ENCODE peak calls at places on chromosomes 1 and 21, in ten cellular contexts. One of them, this sample, is unnamed.

GRCh38 chr1:173113015-173113741 is 62.4 kb upstream of the TNFSF18 start:
- ATAC-seq in Right ventricle myocardium superior: no peak
- ATAC-seq in esophagus mucosa: peak; percentile 96
- ATAC-seq in heart right ventricle: no peak
- ATAC-seq in activated CD8-positive, alpha-beta T cell treated with anti-CD3 and anti-CD28 coated beads, Interleukin-2, amount 10 ng/mL, durations not matched to agents 7 days and 5 days: no peak
- ATAC-seq in lower lobe of right lung: no peak
- ATAC-seq in stimulated activated naive B cell treated with anti-CD40 and anti-IgM and Interleukin-4, amounts not matched to agents 10 μg/mL and 1 μg/mL and 100 μg/mL, for 72 hours: no peak
- ATAC-seq in CD8-positive, alpha-beta T cell: no peak
- ATAC-seq in body of pancreas: no peak
- ATAC-seq in natural killer cell: no peak
- ATAC-seq in this sample: no peak

GRCh38 chr1:62401034-62401433 is 35.8 kb upstream of the USP1 start:
- ATAC-seq in Right ventricle myocardium superior: no peak
- ATAC-seq in esophagus mucosa: no peak
- ATAC-seq in heart right ventricle: no peak
- ATAC-seq in activated CD8-positive, alpha-beta T cell treated with anti-CD3 and anti-CD28 coated beads, Interleukin-2, amount 10 ng/mL, durations not matched to agents 7 days and 5 days: no peak
- ATAC-seq in lower lobe of right lung: no peak
- ATAC-seq in stimulated activated naive B cell treated with anti-CD40 and anti-IgM and Interleukin-4, amounts not matched to agents 10 μg/mL and 1 μg/mL and 100 μg/mL, for 72 hours: no peak
- ATAC-seq in CD8-positive, alpha-beta T cell: no peak
- ATAC-seq in body of pancreas: no peak
- ATAC-seq in natural killer cell: no peak
- ATAC-seq in this sample: no peak

GRCh38 chr1:217089239-217090014 is 366.2 kb upstream of the ESRRG start:
- ATAC-seq in Right ventricle myocardium superior: peak; percentile 85
- ATAC-seq in esophagus mucosa: peak; percentile 62
- ATAC-seq in heart right ventricle: peak; percentile 86
- ATAC-seq in activated CD8-positive, alpha-beta T cell treated with anti-CD3 and anti-CD28 coated beads, Interleukin-2, amount 10 ng/mL, durations not matched to agents 7 days and 5 days: no peak
- ATAC-seq in lower lobe of right lung: peak; percentile 60
- ATAC-seq in stimulated activated naive B cell treated with anti-CD40 and anti-IgM and Interleukin-4, amounts not matched to agents 10 μg/mL and 1 μg/mL and 100 μg/mL, for 72 hours: no peak
- ATAC-seq in CD8-positive, alpha-beta T cell: no peak
- ATAC-seq in body of pancreas: peak; percentile 66
- ATAC-seq in natural killer cell: no peak
- ATAC-seq in this sample: no peak

GRCh38 chr21:34722684-34723300 is 54.0 kb downstream of the CLIC6 start:
- ATAC-seq in Right ventricle myocardium superior: no peak
- ATAC-seq in esophagus mucosa: peak; percentile 24
- ATAC-seq in heart right ventricle: no peak
- ATAC-seq in activated CD8-positive, alpha-beta T cell treated with anti-CD3 and anti-CD28 coated beads, Interleukin-2, amount 10 ng/mL, durations not matched to agents 7 days and 5 days: no peak
- ATAC-seq in lower lobe of right lung: peak; percentile 50
- ATAC-seq in stimulated activated naive B cell treated with anti-CD40 and anti-IgM and Interleukin-4, amounts not matched to agents 10 μg/mL and 1 μg/mL and 100 μg/mL, for 72 hours: peak; percentile 34
- ATAC-seq in CD8-positive, alpha-beta T cell: no peak
- ATAC-seq in body of pancreas: no peak
- ATAC-seq in natural killer cell: peak; percentile 35
- ATAC-seq in this sample: no peak

GRCh38 chr1:17181785-17182464 is 23.0 kb upstream of the PADI1 start:
- ATAC-seq in Right ventricle myocardium superior: no peak
- ATAC-seq in esophagus mucosa: no peak
- ATAC-seq in heart right ventricle: no peak
- ATAC-seq in activated CD8-positive, alpha-beta T cell treated with anti-CD3 and anti-CD28 coated beads, Interleukin-2, amount 10 ng/mL, durations not matched to agents 7 days and 5 days: peak; percentile 89
- ATAC-seq in lower lobe of right lung: no peak
- ATAC-seq in stimulated activated naive B cell treated with anti-CD40 and anti-IgM and Interleukin-4, amounts not matched to agents 10 μg/mL and 1 μg/mL and 100 μg/mL, for 72 hours: peak; percentile 64
- ATAC-seq in CD8-positive, alpha-beta T cell: no peak
- ATAC-seq in body of pancreas: no peak
- ATAC-seq in natural killer cell: peak; percentile 55
- ATAC-seq in this sample: peak; percentile 45

GRCh38 chr1:109306832-109307362 is at the start of gene MYBPHL:
- ATAC-seq in Right ventricle myocardium superior: peak; percentile 4
- ATAC-seq in esophagus mucosa: peak; percentile 6
- ATAC-seq in heart right ventricle: peak; percentile 29
- ATAC-seq in activated CD8-positive, alpha-beta T cell treated with anti-CD3 and anti-CD28 coated beads, Interleukin-2, amount 10 ng/mL, durations not matched to agents 7 days and 5 days: no peak
- ATAC-seq in lower lobe of right lung: peak; percentile 64
- ATAC-seq in stimulated activated naive B cell treated with anti-CD40 and anti-IgM and Interleukin-4, amounts not matched to agents 10 μg/mL and 1 μg/mL and 100 μg/mL, for 72 hours: peak; percentile 26
- ATAC-seq in CD8-positive, alpha-beta T cell: no peak
- ATAC-seq in body of pancreas: peak; percentile 16
- ATAC-seq in natural killer cell: no peak
- ATAC-seq in this sample: peak; percentile 18

GRCh38 chr1:224623743-224624333 is 7.7 kb downstream of the CNIH3 start:
- ATAC-seq in Right ventricle myocardium superior: no peak
- ATAC-seq in esophagus mucosa: no peak
- ATAC-seq in heart right ventricle: no peak
- ATAC-seq in activated CD8-positive, alpha-beta T cell treated with anti-CD3 and anti-CD28 coated beads, Interleukin-2, amount 10 ng/mL, durations not matched to agents 7 days and 5 days: peak; percentile 91
- ATAC-seq in lower lobe of right lung: peak; percentile 64
- ATAC-seq in stimulated activated naive B cell treated with anti-CD40 and anti-IgM and Interleukin-4, amounts not matched to agents 10 μg/mL and 1 μg/mL and 100 μg/mL, for 72 hours: peak; percentile 33
- ATAC-seq in CD8-positive, alpha-beta T cell: peak; percentile 85
- ATAC-seq in body of pancreas: no peak
- ATAC-seq in natural killer cell: peak; percentile 91
- ATAC-seq in this sample: no peak

GRCh38 chr1:66490817-66491216 is 43.1 kb upstream of the SGIP1 start:
- ATAC-seq in Right ventricle myocardium superior: peak; percentile 87
- ATAC-seq in esophagus mucosa: no peak
- ATAC-seq in heart right ventricle: no peak
- ATAC-seq in activated CD8-positive, alpha-beta T cell treated with anti-CD3 and anti-CD28 coated beads, Interleukin-2, amount 10 ng/mL, durations not matched to agents 7 days and 5 days: no peak
- ATAC-seq in lower lobe of right lung: no peak
- ATAC-seq in stimulated activated naive B cell treated with anti-CD40 and anti-IgM and Interleukin-4, amounts not matched to agents 10 μg/mL and 1 μg/mL and 100 μg/mL, for 72 hours: no peak
- ATAC-seq in CD8-positive, alpha-beta T cell: no peak
- ATAC-seq in body of pancreas: no peak
- ATAC-seq in natural killer cell: no peak
- ATAC-seq in this sample: no peak

GRCh38 chr1:18901952-18902522 is 318 bp downstream of the ALDH4A1 start:
- ATAC-seq in Right ventricle myocardium superior: peak; percentile 3
- ATAC-seq in esophagus mucosa: peak; percentile 0
- ATAC-seq in heart right ventricle: peak; percentile 8
- ATAC-seq in activated CD8-positive, alpha-beta T cell treated with anti-CD3 and anti-CD28 coated beads, Interleukin-2, amount 10 ng/mL, durations not matched to agents 7 days and 5 days: peak; percentile 1
- ATAC-seq in lower lobe of right lung: no peak
- ATAC-seq in stimulated activated naive B cell treated with anti-CD40 and anti-IgM and Interleukin-4, amounts not matched to agents 10 μg/mL and 1 μg/mL and 100 μg/mL, for 72 hours: peak; percentile 15
- ATAC-seq in CD8-positive, alpha-beta T cell: no peak
- ATAC-seq in body of pancreas: no peak
- ATAC-seq in natural killer cell: no peak
- ATAC-seq in this sample: peak; percentile 14

GRCh38 chr1:71980543-71980942 is 301.8 kb downstream of the NEGR1 start:
- ATAC-seq in Right ventricle myocardium superior: no peak
- ATAC-seq in esophagus mucosa: no peak
- ATAC-seq in heart right ventricle: no peak
- ATAC-seq in activated CD8-positive, alpha-beta T cell treated with anti-CD3 and anti-CD28 coated beads, Interleukin-2, amount 10 ng/mL, durations not matched to agents 7 days and 5 days: no peak
- ATAC-seq in lower lobe of right lung: no peak
- ATAC-seq in stimulated activated naive B cell treated with anti-CD40 and anti-IgM and Interleukin-4, amounts not matched to agents 10 μg/mL and 1 μg/mL and 100 μg/mL, for 72 hours: no peak
- ATAC-seq in CD8-positive, alpha-beta T cell: no peak
- ATAC-seq in body of pancreas: no peak
- ATAC-seq in natural killer cell: peak; percentile 41
- ATAC-seq in this sample: no peak

GRCh38 chr1:40662864-40663263 is 2.6 kb downstream of the RIMS3 start:
- ATAC-seq in Right ventricle myocardium superior: no peak
- ATAC-seq in esophagus mucosa: peak; percentile 68
- ATAC-seq in heart right ventricle: no peak
- ATAC-seq in activated CD8-positive, alpha-beta T cell treated with anti-CD3 and anti-CD28 coated beads, Interleukin-2, amount 10 ng/mL, durations not matched to agents 7 days and 5 days: no peak
- ATAC-seq in lower lobe of right lung: no peak
- ATAC-seq in stimulated activated naive B cell treated with anti-CD40 and anti-IgM and Interleukin-4, amounts not matched to agents 10 μg/mL and 1 μg/mL and 100 μg/mL, for 72 hours: peak; percentile 23
- ATAC-seq in CD8-positive, alpha-beta T cell: no peak
- ATAC-seq in body of pancreas: no peak
- ATAC-seq in natural killer cell: no peak
- ATAC-seq in this sample: no peak

GRCh38 chr1:203744008-203744972 is 20.7 kb upstream of the LAX1 start:
- ATAC-seq in Right ventricle myocardium superior: peak; percentile 94
- ATAC-seq in esophagus mucosa: peak; percentile 76
- ATAC-seq in heart right ventricle: peak; percentile 16
- ATAC-seq in activated CD8-positive, alpha-beta T cell treated with anti-CD3 and anti-CD28 coated beads, Interleukin-2, amount 10 ng/mL, durations not matched to agents 7 days and 5 days: peak; percentile 72
- ATAC-seq in lower lobe of right lung: peak; percentile 63
- ATAC-seq in stimulated activated naive B cell treated with anti-CD40 and anti-IgM and Interleukin-4, amounts not matched to agents 10 μg/mL and 1 μg/mL and 100 μg/mL, for 72 hours: peak; percentile 60
- ATAC-seq in CD8-positive, alpha-beta T cell: peak; percentile 89
- ATAC-seq in body of pancreas: peak; percentile 40
- ATAC-seq in natural killer cell: peak; percentile 89
- ATAC-seq in this sample: peak; percentile 69

GRCh38 chr1:82226198-82226505 is 425.4 kb downstream of the ADGRL2 start:
- ATAC-seq in Right ventricle myocardium superior: no peak
- ATAC-seq in esophagus mucosa: peak; percentile 85
- ATAC-seq in heart right ventricle: no peak
- ATAC-seq in activated CD8-positive, alpha-beta T cell treated with anti-CD3 and anti-CD28 coated beads, Interleukin-2, amount 10 ng/mL, durations not matched to agents 7 days and 5 days: no peak
- ATAC-seq in lower lobe of right lung: no peak
- ATAC-seq in stimulated activated naive B cell treated with anti-CD40 and anti-IgM and Interleukin-4, amounts not matched to agents 10 μg/mL and 1 μg/mL and 100 μg/mL, for 72 hours: no peak
- ATAC-seq in CD8-positive, alpha-beta T cell: no peak
- ATAC-seq in body of pancreas: no peak
- ATAC-seq in natural killer cell: no peak
- ATAC-seq in this sample: no peak

GRCh38 chr1:92990828-92991227 is 29.6 kb upstream of the DIPK1A start:
- ATAC-seq in Right ventricle myocardium superior: no peak
- ATAC-seq in esophagus mucosa: no peak
- ATAC-seq in heart right ventricle: no peak
- ATAC-seq in activated CD8-positive, alpha-beta T cell treated with anti-CD3 and anti-CD28 coated beads, Interleukin-2, amount 10 ng/mL, durations not matched to agents 7 days and 5 days: peak; percentile 72
- ATAC-seq in lower lobe of right lung: peak; percentile 47
- ATAC-seq in stimulated activated naive B cell treated with anti-CD40 and anti-IgM and Interleukin-4, amounts not matched to agents 10 μg/mL and 1 μg/mL and 100 μg/mL, for 72 hours: peak; percentile 81
- ATAC-seq in CD8-positive, alpha-beta T cell: peak; percentile 35
- ATAC-seq in body of pancreas: no peak
- ATAC-seq in natural killer cell: peak; percentile 38
- ATAC-seq in this sample: peak; percentile 75

GRCh38 chr1:226432586-226433360 is 24.9 kb upstream of the PARP1 start:
- ATAC-seq in Right ventricle myocardium superior: no peak
- ATAC-seq in esophagus mucosa: no peak
- ATAC-seq in heart right ventricle: no peak
- ATAC-seq in activated CD8-positive, alpha-beta T cell treated with anti-CD3 and anti-CD28 coated beads, Interleukin-2, amount 10 ng/mL, durations not matched to agents 7 days and 5 days: no peak
- ATAC-seq in lower lobe of right lung: no peak
- ATAC-seq in stimulated activated naive B cell treated with anti-CD40 and anti-IgM and Interleukin-4, amounts not matched to agents 10 μg/mL and 1 μg/mL and 100 μg/mL, for 72 hours: no peak
- ATAC-seq in CD8-positive, alpha-beta T cell: no peak
- ATAC-seq in body of pancreas: no peak
- ATAC-seq in natural killer cell: no peak
- ATAC-seq in this sample: no peak

GRCh38 chr1:115907092-115907491 is 66.2 kb upstream of the NHLH2 start:
- ATAC-seq in Right ventricle myocardium superior: no peak
- ATAC-seq in esophagus mucosa: no peak
- ATAC-seq in heart right ventricle: no peak
- ATAC-seq in activated CD8-positive, alpha-beta T cell treated with anti-CD3 and anti-CD28 coated beads, Interleukin-2, amount 10 ng/mL, durations not matched to agents 7 days and 5 days: no peak
- ATAC-seq in lower lobe of right lung: no peak
- ATAC-seq in stimulated activated naive B cell treated with anti-CD40 and anti-IgM and Interleukin-4, amounts not matched to agents 10 μg/mL and 1 μg/mL and 100 μg/mL, for 72 hours: no peak
- ATAC-seq in CD8-positive, alpha-beta T cell: no peak
- ATAC-seq in body of pancreas: no peak
- ATAC-seq in natural killer cell: no peak
- ATAC-seq in this sample: no peak

GRCh38 chr1:184604152-184604900 is 150.3 kb downstream of the EDEM3 start:
- ATAC-seq in Right ventricle myocardium superior: no peak
- ATAC-seq in esophagus mucosa: peak; percentile 75
- ATAC-seq in heart right ventricle: no peak
- ATAC-seq in activated CD8-positive, alpha-beta T cell treated with anti-CD3 and anti-CD28 coated beads, Interleukin-2, amount 10 ng/mL, durations not matched to agents 7 days and 5 days: no peak
- ATAC-seq in lower lobe of right lung: no peak
- ATAC-seq in stimulated activated naive B cell treated with anti-CD40 and anti-IgM and Interleukin-4, amounts not matched to agents 10 μg/mL and 1 μg/mL and 100 μg/mL, for 72 hours: no peak
- ATAC-seq in CD8-positive, alpha-beta T cell: no peak
- ATAC-seq in body of pancreas: no peak
- ATAC-seq in natural killer cell: no peak
- ATAC-seq in this sample: no peak

GRCh38 chr1:19006000-19006399 is 49.5 kb upstream of the IFFO2 start:
- ATAC-seq in Right ventricle myocardium superior: no peak
- ATAC-seq in esophagus mucosa: no peak
- ATAC-seq in heart right ventricle: no peak
- ATAC-seq in activated CD8-positive, alpha-beta T cell treated with anti-CD3 and anti-CD28 coated beads, Interleukin-2, amount 10 ng/mL, durations not matched to agents 7 days and 5 days: no peak
- ATAC-seq in lower lobe of right lung: no peak
- ATAC-seq in stimulated activated naive B cell treated with anti-CD40 and anti-IgM and Interleukin-4, amounts not matched to agents 10 μg/mL and 1 μg/mL and 100 μg/mL, for 72 hours: no peak
- ATAC-seq in CD8-positive, alpha-beta T cell: no peak
- ATAC-seq in body of pancreas: peak; percentile 20
- ATAC-seq in natural killer cell: no peak
- ATAC-seq in this sample: no peak

GRCh38 chr1:24993871-24994270 is 63.8 kb upstream of the RUNX3 start:
- ATAC-seq in Right ventricle myocardium superior: no peak
- ATAC-seq in esophagus mucosa: no peak
- ATAC-seq in heart right ventricle: no peak
- ATAC-seq in activated CD8-positive, alpha-beta T cell treated with anti-CD3 and anti-CD28 coated beads, Interleukin-2, amount 10 ng/mL, durations not matched to agents 7 days and 5 days: no peak
- ATAC-seq in lower lobe of right lung: no peak
- ATAC-seq in stimulated activated naive B cell treated with anti-CD40 and anti-IgM and Interleukin-4, amounts not matched to agents 10 μg/mL and 1 μg/mL and 100 μg/mL, for 72 hours: no peak
- ATAC-seq in CD8-positive, alpha-beta T cell: no peak
- ATAC-seq in body of pancreas: no peak
- ATAC-seq in natural killer cell: no peak
- ATAC-seq in this sample: no peak

GRCh38 chr1:184532199-184532598 is 145.4 kb downstream of the C1orf21 start:
- ATAC-seq in Right ventricle myocardium superior: no peak
- ATAC-seq in esophagus mucosa: peak; percentile 55
- ATAC-seq in heart right ventricle: peak; percentile 53
- ATAC-seq in activated CD8-positive, alpha-beta T cell treated with anti-CD3 and anti-CD28 coated beads, Interleukin-2, amount 10 ng/mL, durations not matched to agents 7 days and 5 days: no peak
- ATAC-seq in lower lobe of right lung: no peak
- ATAC-seq in stimulated activated naive B cell treated with anti-CD40 and anti-IgM and Interleukin-4, amounts not matched to agents 10 μg/mL and 1 μg/mL and 100 μg/mL, for 72 hours: peak; percentile 14
- ATAC-seq in CD8-positive, alpha-beta T cell: no peak
- ATAC-seq in body of pancreas: no peak
- ATAC-seq in natural killer cell: no peak
- ATAC-seq in this sample: no peak

GRCh38 chr1:110155878-110156522 is 5.7 kb downstream of the SLC6A17 start:
- ATAC-seq in Right ventricle myocardium superior: peak; percentile 77
- ATAC-seq in esophagus mucosa: peak; percentile 71
- ATAC-seq in heart right ventricle: no peak
- ATAC-seq in activated CD8-positive, alpha-beta T cell treated with anti-CD3 and anti-CD28 coated beads, Interleukin-2, amount 10 ng/mL, durations not matched to agents 7 days and 5 days: peak; percentile 71
- ATAC-seq in lower lobe of right lung: peak; percentile 81
- ATAC-seq in stimulated activated naive B cell treated with anti-CD40 and anti-IgM and Interleukin-4, amounts not matched to agents 10 μg/mL and 1 μg/mL and 100 μg/mL, for 72 hours: peak; percentile 38
- ATAC-seq in CD8-positive, alpha-beta T cell: no peak
- ATAC-seq in body of pancreas: peak; percentile 59
- ATAC-seq in natural killer cell: peak; percentile 61
- ATAC-seq in this sample: no peak

GRCh38 chr1:5814046-5814619 is 178.1 kb downstream of the NPHP4 start:
- ATAC-seq in Right ventricle myocardium superior: no peak
- ATAC-seq in esophagus mucosa: no peak
- ATAC-seq in heart right ventricle: no peak
- ATAC-seq in activated CD8-positive, alpha-beta T cell treated with anti-CD3 and anti-CD28 coated beads, Interleukin-2, amount 10 ng/mL, durations not matched to agents 7 days and 5 days: no peak
- ATAC-seq in lower lobe of right lung: no peak
- ATAC-seq in stimulated activated naive B cell treated with anti-CD40 and anti-IgM and Interleukin-4, amounts not matched to agents 10 μg/mL and 1 μg/mL and 100 μg/mL, for 72 hours: no peak
- ATAC-seq in CD8-positive, alpha-beta T cell: no peak
- ATAC-seq in body of pancreas: no peak
- ATAC-seq in natural killer cell: no peak
- ATAC-seq in this sample: peak; percentile 44

GRCh38 chr1:39540504-39541031 is 36.0 kb downstream of the PABPC4 start:
- ATAC-seq in Right ventricle myocardium superior: peak; percentile 86
- ATAC-seq in esophagus mucosa: peak; percentile 31
- ATAC-seq in heart right ventricle: peak; percentile 73
- ATAC-seq in activated CD8-positive, alpha-beta T cell treated with anti-CD3 and anti-CD28 coated beads, Interleukin-2, amount 10 ng/mL, durations not matched to agents 7 days and 5 days: no peak
- ATAC-seq in lower lobe of right lung: peak; percentile 85
- ATAC-seq in stimulated activated naive B cell treated with anti-CD40 and anti-IgM and Interleukin-4, amounts not matched to agents 10 μg/mL and 1 μg/mL and 100 μg/mL, for 72 hours: no peak
- ATAC-seq in CD8-positive, alpha-beta T cell: no peak
- ATAC-seq in body of pancreas: no peak
- ATAC-seq in natural killer cell: peak; percentile 34
- ATAC-seq in this sample: no peak

GRCh38 chr1:91604632-91605031 is 104.0 kb downstream of the CDC7 start:
- ATAC-seq in Right ventricle myocardium superior: no peak
- ATAC-seq in esophagus mucosa: no peak
- ATAC-seq in heart right ventricle: no peak
- ATAC-seq in activated CD8-positive, alpha-beta T cell treated with anti-CD3 and anti-CD28 coated beads, Interleukin-2, amount 10 ng/mL, durations not matched to agents 7 days and 5 days: no peak
- ATAC-seq in lower lobe of right lung: no peak
- ATAC-seq in stimulated activated naive B cell treated with anti-CD40 and anti-IgM and Interleukin-4, amounts not matched to agents 10 μg/mL and 1 μg/mL and 100 μg/mL, for 72 hours: no peak
- ATAC-seq in CD8-positive, alpha-beta T cell: no peak
- ATAC-seq in body of pancreas: no peak
- ATAC-seq in natural killer cell: no peak
- ATAC-seq in this sample: no peak

GRCh38 chr1:201756411-201756810 is 72.5 kb upstream of the IPO9 start:
- ATAC-seq in Right ventricle myocardium superior: no peak
- ATAC-seq in esophagus mucosa: no peak
- ATAC-seq in heart right ventricle: no peak
- ATAC-seq in activated CD8-positive, alpha-beta T cell treated with anti-CD3 and anti-CD28 coated beads, Interleukin-2, amount 10 ng/mL, durations not matched to agents 7 days and 5 days: no peak
- ATAC-seq in lower lobe of right lung: no peak
- ATAC-seq in stimulated activated naive B cell treated with anti-CD40 and anti-IgM and Interleukin-4, amounts not matched to agents 10 μg/mL and 1 μg/mL and 100 μg/mL, for 72 hours: no peak
- ATAC-seq in CD8-positive, alpha-beta T cell: no peak
- ATAC-seq in body of pancreas: no peak
- ATAC-seq in natural killer cell: no peak
- ATAC-seq in this sample: no peak

GRCh38 chr1:218735436-218735835 is 390.3 kb downstream of the TGFB2 start:
- ATAC-seq in Right ventricle myocardium superior: peak; percentile 82
- ATAC-seq in esophagus mucosa: no peak
- ATAC-seq in heart right ventricle: peak; percentile 61
- ATAC-seq in activated CD8-positive, alpha-beta T cell treated with anti-CD3 and anti-CD28 coated beads, Interleukin-2, amount 10 ng/mL, durations not matched to agents 7 days and 5 days: no peak
- ATAC-seq in lower lobe of right lung: no peak
- ATAC-seq in stimulated activated naive B cell treated with anti-CD40 and anti-IgM and Interleukin-4, amounts not matched to agents 10 μg/mL and 1 μg/mL and 100 μg/mL, for 72 hours: no peak
- ATAC-seq in CD8-positive, alpha-beta T cell: no peak
- ATAC-seq in body of pancreas: no peak
- ATAC-seq in natural killer cell: no peak
- ATAC-seq in this sample: no peak

GRCh38 chr1:159835862-159836518 is 9.3 kb downstream of the SLAMF8 start:
- ATAC-seq in Right ventricle myocardium superior: peak; percentile 22
- ATAC-seq in esophagus mucosa: no peak
- ATAC-seq in heart right ventricle: no peak
- ATAC-seq in activated CD8-positive, alpha-beta T cell treated with anti-CD3 and anti-CD28 coated beads, Interleukin-2, amount 10 ng/mL, durations not matched to agents 7 days and 5 days: no peak
- ATAC-seq in lower lobe of right lung: no peak
- ATAC-seq in stimulated activated naive B cell treated with anti-CD40 and anti-IgM and Interleukin-4, amounts not matched to agents 10 μg/mL and 1 μg/mL and 100 μg/mL, for 72 hours: no peak
- ATAC-seq in CD8-positive, alpha-beta T cell: no peak
- ATAC-seq in body of pancreas: no peak
- ATAC-seq in natural killer cell: no peak
- ATAC-seq in this sample: no peak

GRCh38 chr1:6581561-6582305 is 1.9 kb downstream of the ZBTB48 start:
- ATAC-seq in Right ventricle myocardium superior: no peak
- ATAC-seq in esophagus mucosa: peak; percentile 27
- ATAC-seq in heart right ventricle: no peak
- ATAC-seq in activated CD8-positive, alpha-beta T cell treated with anti-CD3 and anti-CD28 coated beads, Interleukin-2, amount 10 ng/mL, durations not matched to agents 7 days and 5 days: no peak
- ATAC-seq in lower lobe of right lung: peak; percentile 5
- ATAC-seq in stimulated activated naive B cell treated with anti-CD40 and anti-IgM and Interleukin-4, amounts not matched to agents 10 μg/mL and 1 μg/mL and 100 μg/mL, for 72 hours: no peak
- ATAC-seq in CD8-positive, alpha-beta T cell: no peak
- ATAC-seq in body of pancreas: no peak
- ATAC-seq in natural killer cell: no peak
- ATAC-seq in this sample: no peak